ENCODE peak calls at places on chromosomes 4 and X, in eight cellular contexts. One of them, this sample, is unnamed.

GRCh38 chr4:43898836-43899235 is 549.8 kb downstream of the KCTD8 start:
- DNase-seq in cardiac fibroblast: no peak
- DNase-seq in psoas muscle: no peak
- DNase-seq in astrocyte of the cerebellum: no peak
- DNase-seq in stomach: no peak
- DNase-seq in GM12865: no peak
- DNase-seq in AG04449: no peak
- DNase-seq in lower lobe of right lung: no peak
- DNase-seq in this sample: no peak

GRCh38 chr4:79597266-79597665 is 189.2 kb upstream of the GK2 start:
- DNase-seq in cardiac fibroblast: peak; percentile 74
- DNase-seq in psoas muscle: no peak
- DNase-seq in astrocyte of the cerebellum: peak; percentile 60
- DNase-seq in stomach: no peak
- DNase-seq in GM12865: no peak
- DNase-seq in AG04449: no peak
- DNase-seq in lower lobe of right lung: no peak
- DNase-seq in this sample: no peak

GRCh38 chrX:8743126-8743732 is 11.3 kb upstream of the ANOS1 start:
- DNase-seq in cardiac fibroblast: peak; percentile 33
- DNase-seq in psoas muscle: peak; percentile 71
- DNase-seq in astrocyte of the cerebellum: no peak
- DNase-seq in stomach: peak; percentile 80
- DNase-seq in GM12865: peak; percentile 35
- DNase-seq in AG04449: no peak
- DNase-seq in lower lobe of right lung: peak; percentile 62
- DNase-seq in this sample: no peak

GRCh38 chrX:49179358-49179757 is 6.8 kb downstream of the PRICKLE3 start:
- DNase-seq in cardiac fibroblast: no peak
- DNase-seq in psoas muscle: no peak
- DNase-seq in astrocyte of the cerebellum: no peak
- DNase-seq in stomach: no peak
- DNase-seq in GM12865: no peak
- DNase-seq in AG04449: no peak
- DNase-seq in lower lobe of right lung: no peak
- DNase-seq in this sample: no peak

GRCh38 chr4:147090486-147090885 is 144.8 kb upstream of the TTC29 start:
- DNase-seq in cardiac fibroblast: no peak
- DNase-seq in psoas muscle: no peak
- DNase-seq in astrocyte of the cerebellum: no peak
- DNase-seq in stomach: no peak
- DNase-seq in GM12865: no peak
- DNase-seq in AG04449: no peak
- DNase-seq in lower lobe of right lung: no peak
- DNase-seq in this sample: no peak

GRCh38 chr4:41525129-41525528 is 12.8 kb upstream of the LIMCH1 start:
- DNase-seq in cardiac fibroblast: peak; percentile 85
- DNase-seq in psoas muscle: no peak
- DNase-seq in astrocyte of the cerebellum: peak; percentile 90
- DNase-seq in stomach: no peak
- DNase-seq in GM12865: no peak
- DNase-seq in AG04449: peak; percentile 63
- DNase-seq in lower lobe of right lung: no peak
- DNase-seq in this sample: no peak

GRCh38 chrX:56798866-56799864 is 70.1 kb downstream of the NBDY start:
- DNase-seq in cardiac fibroblast: no peak
- DNase-seq in psoas muscle: peak; percentile 62
- DNase-seq in astrocyte of the cerebellum: no peak
- DNase-seq in stomach: peak; percentile 31
- DNase-seq in GM12865: no peak
- DNase-seq in AG04449: no peak
- DNase-seq in lower lobe of right lung: no peak
- DNase-seq in this sample: no peak

GRCh38 chr4:88814043-88814617 is 116.5 kb upstream of the NAP1L5 start:
- DNase-seq in cardiac fibroblast: no peak
- DNase-seq in psoas muscle: no peak
- DNase-seq in astrocyte of the cerebellum: no peak
- DNase-seq in stomach: peak; percentile 39
- DNase-seq in GM12865: peak; percentile 13
- DNase-seq in AG04449: no peak
- DNase-seq in lower lobe of right lung: no peak
- DNase-seq in this sample: no peak

GRCh38 chr4:86775061-86775460 is 74.1 kb downstream of the SLC10A6 start:
- DNase-seq in cardiac fibroblast: no peak
- DNase-seq in psoas muscle: no peak
- DNase-seq in astrocyte of the cerebellum: no peak
- DNase-seq in stomach: no peak
- DNase-seq in GM12865: no peak
- DNase-seq in AG04449: no peak
- DNase-seq in lower lobe of right lung: no peak
- DNase-seq in this sample: no peak

GRCh38 chrX:64894454-64895038 is 81.7 kb downstream of the ZC4H2 start:
- DNase-seq in cardiac fibroblast: peak; percentile 29
- DNase-seq in psoas muscle: no peak
- DNase-seq in astrocyte of the cerebellum: no peak
- DNase-seq in stomach: peak; percentile 48
- DNase-seq in GM12865: peak; percentile 54
- DNase-seq in AG04449: no peak
- DNase-seq in lower lobe of right lung: no peak
- DNase-seq in this sample: no peak

DNA sequence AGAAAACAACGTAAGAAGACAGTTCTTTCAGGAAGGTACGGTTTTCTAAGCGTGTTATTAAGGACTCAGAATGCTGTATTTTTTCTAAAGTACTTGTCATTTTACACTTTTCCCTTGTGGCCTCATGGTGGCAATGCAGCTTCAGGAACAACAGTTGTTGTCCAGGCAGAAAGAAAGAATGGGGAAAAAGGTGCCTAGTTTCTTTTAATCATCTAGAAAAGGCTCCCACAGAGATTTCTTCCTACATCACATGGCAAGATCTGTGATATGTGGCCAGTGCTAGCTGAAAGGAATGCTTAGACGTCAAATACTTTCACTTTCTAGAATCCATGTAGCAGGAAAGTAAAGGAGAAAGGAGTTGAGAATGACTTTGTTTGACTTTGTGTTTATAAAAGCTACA is 49.0 kb upstream of the TRAM1L1 start:
- DNase-seq in cardiac fibroblast: peak; percentile 33
- DNase-seq in psoas muscle: no peak
- DNase-seq in astrocyte of the cerebellum: peak; percentile 92
- DNase-seq in stomach: no peak
- DNase-seq in GM12865: peak; percentile 60
- DNase-seq in AG04449: peak; percentile 41
- DNase-seq in lower lobe of right lung: no peak
- DNase-seq in this sample: no peak
- TF ChIP-seq CTCF in cardiac fibroblast: peak; percentile 31
- TF ChIP-seq CTCF in psoas muscle: no peak
- TF ChIP-seq CTCF in astrocyte of the cerebellum: peak; percentile 68
- TF ChIP-seq CTCF in stomach: no peak
- TF ChIP-seq CTCF in GM12865: peak; percentile 48
- TF ChIP-seq CTCF in AG04449: peak; percentile 44
- TF ChIP-seq CTCF in lower lobe of right lung: peak; percentile 30
- TF ChIP-seq CTCF in this sample: peak; percentile 3

GRCh38 chr4:108172231-108172779 is 3.6 kb upstream of the LEF1 start:
- DNase-seq in cardiac fibroblast: no peak
- DNase-seq in psoas muscle: peak; percentile 48
- DNase-seq in astrocyte of the cerebellum: no peak
- DNase-seq in stomach: no peak
- DNase-seq in GM12865: peak; percentile 72
- DNase-seq in AG04449: no peak
- DNase-seq in lower lobe of right lung: no peak
- DNase-seq in this sample: no peak

GRCh38 chr4:108172780-108173598 is 4.3 kb upstream of the LEF1 start:
- DNase-seq in cardiac fibroblast: peak; percentile 30
- DNase-seq in psoas muscle: peak; percentile 51
- DNase-seq in astrocyte of the cerebellum: peak; percentile 52
- DNase-seq in stomach: peak; percentile 54
- DNase-seq in GM12865: peak; percentile 83
- DNase-seq in AG04449: no peak
- DNase-seq in lower lobe of right lung: peak; percentile 53
- DNase-seq in this sample: peak; percentile 12

GRCh38 chr4:108173599-108174057 is 4.9 kb upstream of the LEF1 start:
- DNase-seq in cardiac fibroblast: no peak
- DNase-seq in psoas muscle: no peak
- DNase-seq in astrocyte of the cerebellum: no peak
- DNase-seq in stomach: no peak
- DNase-seq in GM12865: no peak
- DNase-seq in AG04449: no peak
- DNase-seq in lower lobe of right lung: no peak
- DNase-seq in this sample: no peak

GRCh38 chr4:108170729-108171540 is 2.2 kb upstream of the LEF1 start:
- DNase-seq in cardiac fibroblast: no peak
- DNase-seq in psoas muscle: no peak
- DNase-seq in astrocyte of the cerebellum: no peak
- DNase-seq in stomach: no peak
- DNase-seq in GM12865: no peak
- DNase-seq in AG04449: no peak
- DNase-seq in lower lobe of right lung: no peak
- DNase-seq in this sample: no peak

DNA sequence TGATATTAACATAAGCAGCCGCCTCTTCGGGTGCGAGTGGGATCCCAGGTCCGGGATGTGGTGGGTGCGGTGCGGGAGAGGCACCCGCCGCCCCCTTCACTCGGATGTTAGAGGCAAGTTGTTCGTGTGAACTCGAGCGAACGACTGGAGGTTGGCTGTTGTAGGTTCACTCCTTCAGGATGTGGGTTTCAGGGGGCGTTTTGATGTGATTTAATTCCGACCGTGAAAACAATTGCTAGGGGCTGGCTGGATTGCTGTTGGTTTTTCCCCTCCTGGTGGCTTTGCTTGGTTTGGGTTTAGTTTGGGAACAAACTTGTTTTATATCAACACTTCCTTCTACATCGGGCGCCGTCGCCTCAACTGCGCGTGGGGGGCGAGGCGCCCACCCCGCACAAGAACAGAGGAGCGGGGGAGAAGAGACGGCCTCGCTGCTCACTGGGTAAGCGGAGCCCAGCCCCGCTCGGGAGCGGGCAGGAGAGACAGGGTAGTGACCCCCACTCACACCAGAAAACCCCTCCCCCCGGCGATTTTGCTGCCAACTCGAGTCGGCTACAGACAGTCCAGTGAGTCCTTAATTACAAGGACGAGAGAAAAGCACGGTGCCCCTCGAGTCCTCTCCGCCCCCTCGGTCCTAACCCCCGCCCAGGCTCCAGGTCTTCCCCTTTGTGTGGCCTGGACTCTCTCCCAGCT is 3.0 kb upstream of the LEF1 start:
- DNase-seq in cardiac fibroblast: no peak
- DNase-seq in psoas muscle: no peak
- DNase-seq in astrocyte of the cerebellum: no peak
- DNase-seq in stomach: no peak
- DNase-seq in GM12865: peak; percentile 16
- DNase-seq in AG04449: no peak
- DNase-seq in lower lobe of right lung: no peak
- DNase-seq in this sample: no peak
- H3K4me3 ChIP-seq in cardiac fibroblast: no peak overlapping the region
- H3K4me3 ChIP-seq in psoas muscle: no peak overlapping the region
- H3K4me3 ChIP-seq in astrocyte of the cerebellum: no peak overlapping the region
- H3K4me3 ChIP-seq in stomach: peak overlapping the region; percentile 49
- H3K4me3 ChIP-seq in GM12865: peak overlapping the region; percentile 85
- H3K4me3 ChIP-seq in AG04449: no peak overlapping the region
- H3K4me3 ChIP-seq in lower lobe of right lung: peak overlapping the region; percentile 67
- H3K4me3 ChIP-seq in this sample: no peak overlapping the region

GRCh38 chr4:76987685-76988084 is 38.1 kb downstream of the SEPTIN11 start:
- DNase-seq in cardiac fibroblast: no peak
- DNase-seq in psoas muscle: no peak
- DNase-seq in astrocyte of the cerebellum: no peak
- DNase-seq in stomach: no peak
- DNase-seq in GM12865: peak; percentile 48
- DNase-seq in AG04449: no peak
- DNase-seq in lower lobe of right lung: no peak
- DNase-seq in this sample: no peak
- TF ChIP-seq CTCF in cardiac fibroblast: no peak
- TF ChIP-seq CTCF in psoas muscle: no peak
- TF ChIP-seq CTCF in astrocyte of the cerebellum: no peak
- TF ChIP-seq CTCF in stomach: no peak
- TF ChIP-seq CTCF in GM12865: no peak
- TF ChIP-seq CTCF in AG04449: no peak
- TF ChIP-seq CTCF in lower lobe of right lung: no peak
- TF ChIP-seq CTCF in this sample: no peak

GRCh38 chr4:173526034-173526482 is 4.0 kb downstream of the HAND2 start:
- DNase-seq in cardiac fibroblast: peak; percentile 57
- DNase-seq in psoas muscle: no peak
- DNase-seq in astrocyte of the cerebellum: no peak
- DNase-seq in stomach: no peak
- DNase-seq in GM12865: no peak
- DNase-seq in AG04449: no peak
- DNase-seq in lower lobe of right lung: no peak
- DNase-seq in this sample: no peak
- H3K4me3 ChIP-seq in cardiac fibroblast: peak overlapping the region; percentile 39
- H3K4me3 ChIP-seq in psoas muscle: no peak overlapping the region
- H3K4me3 ChIP-seq in astrocyte of the cerebellum: no peak overlapping the region
- H3K4me3 ChIP-seq in stomach: peak overlapping the region; percentile 58
- H3K4me3 ChIP-seq in GM12865: no peak overlapping the region
- H3K4me3 ChIP-seq in AG04449: peak overlapping the region; percentile 9
- H3K4me3 ChIP-seq in lower lobe of right lung: no peak overlapping the region
- H3K4me3 ChIP-seq in this sample: no peak overlapping the region

DNA sequence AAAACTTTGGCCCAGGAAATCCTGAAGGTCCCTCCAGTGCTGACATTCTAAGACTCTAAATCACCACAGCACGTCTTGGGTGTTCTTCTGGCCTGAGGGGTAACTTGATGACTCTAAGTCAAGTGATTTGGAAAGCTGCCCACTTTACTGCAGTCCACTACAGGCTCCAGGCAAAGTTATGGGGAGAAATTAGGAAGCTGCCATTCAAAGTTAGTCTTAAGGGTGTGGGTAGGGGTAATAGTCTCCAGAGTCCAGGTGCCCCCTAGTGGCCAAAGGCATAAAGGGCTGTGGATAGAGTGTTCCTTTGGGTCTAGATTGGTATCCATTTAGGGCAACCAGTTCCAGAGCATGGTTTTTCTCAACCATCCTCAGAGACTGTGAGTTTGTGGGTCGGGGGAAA is 38.7 kb upstream of the SLC16A2 start:
- DNase-seq in cardiac fibroblast: peak; percentile 64
- DNase-seq in psoas muscle: peak; percentile 68
- DNase-seq in astrocyte of the cerebellum: peak; percentile 29
- DNase-seq in stomach: peak; percentile 74
- DNase-seq in GM12865: peak; percentile 49
- DNase-seq in AG04449: no peak
- DNase-seq in lower lobe of right lung: peak; percentile 63
- DNase-seq in this sample: peak; percentile 45
- TF ChIP-seq CTCF in cardiac fibroblast: peak; percentile 73
- TF ChIP-seq CTCF in psoas muscle: peak; percentile 74
- TF ChIP-seq CTCF in astrocyte of the cerebellum: peak; percentile 83
- TF ChIP-seq CTCF in stomach: peak; percentile 32
- TF ChIP-seq CTCF in GM12865: peak; percentile 73
- TF ChIP-seq CTCF in AG04449: peak; percentile 68
- TF ChIP-seq CTCF in lower lobe of right lung: peak; percentile 68
- TF ChIP-seq CTCF in this sample: peak; percentile 82

GRCh38 chr4:169062861-169063197 is 52.8 kb upstream of the CBR4 start:
- DNase-seq in cardiac fibroblast: peak; percentile 18
- DNase-seq in psoas muscle: no peak
- DNase-seq in astrocyte of the cerebellum: no peak
- DNase-seq in stomach: no peak
- DNase-seq in GM12865: no peak
- DNase-seq in AG04449: no peak
- DNase-seq in lower lobe of right lung: no peak
- DNase-seq in this sample: no peak
- H3K4me3 ChIP-seq in cardiac fibroblast: no peak overlapping the region
- H3K4me3 ChIP-seq in psoas muscle: no peak overlapping the region
- H3K4me3 ChIP-seq in astrocyte of the cerebellum: no peak overlapping the region
- H3K4me3 ChIP-seq in stomach: no peak overlapping the region
- H3K4me3 ChIP-seq in GM12865: no peak overlapping the region
- H3K4me3 ChIP-seq in AG04449: no peak overlapping the region
- H3K4me3 ChIP-seq in lower lobe of right lung: no peak overlapping the region
- H3K4me3 ChIP-seq in this sample: no peak overlapping the region